ENCODE peak calls at places on chromosomes 13 and 19, in five cellular contexts. J, E, F, T and U are unnamed samples. For H3K27me3, the result is how much of the 10 kb centered on the place peaks cover.

GRCh38 chr19:41951686-41952172 is 7.4 kb downstream of the RABAC1 start:
- DNase-seq in F (peak), E (peak), T (peak), J (peak), U (peak)

GRCh38 chr19:35497406-35497805 is 7.1 kb upstream of the KRTDAP start:
- DNase-seq in F (no peak), J (no peak), T (no peak), E (no peak), U (no peak)

GRCh38 chr19:6042776-6043726 is 65.1 kb upstream of the RANBP3 start:
- DNase-seq in T (no peak), F (no peak), J (no peak), E (no peak), U (no peak)

GRCh38 chr19:42052241-42052863 is 17.7 kb downstream of the GRIK5 start:
- DNase-seq in E (no peak), J (no peak), F (no peak), T (no peak), U (no peak)

GRCh38 chr13:99028890-99029289 is 51.0 kb upstream of the DOCK9 start:
- DNase-seq in F (no peak), E (no peak), T (no peak), J (no peak), U (no peak)

GRCh38 chr19:3361384-3362216 is 4.8 kb upstream of the NFIC start:
- DNase-seq in T (no peak), E (no peak), F (no peak), J (no peak), U (no peak)

GRCh38 chr19:35205733-35206323 is 22.7 kb downstream of the FAM187B start:
- DNase-seq in E (no peak), T (no peak), J (no peak), F (no peak), U (no peak)

GRCh38 chr13:50909605-50910482 is at the start of gene RNASEH2B:
- DNase-seq in E (peak), T (peak), J (peak), F (no peak), U (peak)

GRCh38 chr13:37143901-37144300 is 38.4 kb upstream of the CSNK1A1L start:
- DNase-seq in T (no peak), J (no peak), E (no peak), F (no peak), U (no peak)

GRCh38 chr13:28320884-28321574 is 173.9 kb downstream of the FLT1 start:
- DNase-seq in E (no peak), J (no peak), F (no peak), T (no peak), U (no peak)

GRCh38 chr19:42433503-42434260 is 6.5 kb upstream of the LIPE start:
- DNase-seq in F (no peak), J (peak), E (peak), T (peak), U (peak)

GRCh38 chr19:35619290-35619923 is 6.9 kb downstream of the HAUS5 start:
- DNase-seq in J (no peak), F (no peak), E (no peak), T (no peak), U (no peak)

GRCh38 chr13:112764864-112765561 is 75.2 kb downstream of the ATP11A start:
- DNase-seq in J (no peak), T (no peak), E (no peak), F (no peak), U (peak)

GRCh38 chr13:51618626-51619025 is 34.4 kb downstream of the WDFY2 start:
- DNase-seq in F (no peak), T (no peak), E (peak), J (no peak), U (no peak)

GRCh38 chr19:35404879-35405622 is 34.2 kb downstream of the GPR42 start:
- DNase-seq in T (no peak), E (peak), F (peak), J (peak), U (no peak)

GRCh38 chr19:44282846-44283245 is 22.0 kb downstream of the ZNF235 start:
- DNase-seq in E (no peak), F (no peak), J (no peak), T (no peak), U (no peak)

GRCh38 chr13:111398196-111398595 is 77.8 kb downstream of the TEX29 start:
- DNase-seq in J (no peak), T (peak), F (no peak), E (no peak), U (no peak)

GRCh38 chr13:31346891-31347290 is 147.1 kb downstream of the B3GLCT start:
- DNase-seq in F (no peak), E (no peak), J (no peak), T (no peak), U (no peak)

GRCh38 chr19:43784981-43785808 is 4.4 kb upstream of the KCNN4 start:
- DNase-seq in E (peak), F (no peak), T (no peak), J (peak), U (peak)

GRCh38 chr13:64154514-64154913 is 2738.9 kb upstream of the PCDH20 start:
- DNase-seq in J (no peak), E (peak), F (no peak), T (no peak), U (no peak)

GRCh38 chr13:110377178-110378175 is 70.4 kb downstream of the COL4A2 start:
- DNase-seq in E (no peak), J (no peak), F (no peak), T (no peak), U (no peak)

GRCh38 chr13:27001705-27002104 is 169.9 kb downstream of the USP12 start:
- DNase-seq in F (no peak), T (no peak), J (no peak), E (no peak), U (peak)

GRCh38 chr13:23268441-23268840 is 87.7 kb downstream of the SGCG start:
- DNase-seq in E (no peak), F (no peak), J (no peak), T (no peak), U (no peak)

GRCh38 chr19:46376241-46377153 is 29.6 kb downstream of the PPP5C start:
- DNase-seq in F (no peak), J (no peak), E (no peak), T (no peak), U (peak)
- H3K27me3 ChIP-seq in F (under half), J (under half), E (under half), T (under half), U (under half)

DNA sequence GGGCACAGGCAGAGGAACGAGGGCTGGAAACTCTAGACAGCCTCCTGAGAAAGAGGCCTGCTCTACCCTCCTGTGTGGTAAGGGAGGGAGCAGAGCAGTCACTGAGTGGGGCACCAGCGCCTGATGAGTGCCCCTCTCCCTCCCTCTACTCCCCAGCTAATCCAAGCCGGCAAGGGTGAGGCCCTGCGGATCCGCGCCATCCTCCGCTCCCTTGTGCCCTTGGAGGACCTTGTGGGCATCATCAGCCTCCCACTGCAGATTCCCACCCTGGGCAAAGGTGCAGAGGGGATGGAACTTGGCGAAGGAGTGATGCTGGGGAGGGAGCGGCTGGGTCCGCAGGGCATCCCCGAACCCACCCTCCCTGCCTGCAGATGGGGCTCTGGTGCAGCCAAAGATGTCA is 67.0 kb downstream of the RYR1 start:
- DNase-seq in T (no peak), F (no peak), J (no peak), E (no peak), U (no peak)
- TF ChIP-seq CTCF in T (no peak), F (no peak), J (no peak), E (no peak), U (no peak)

GRCh38 chr19:18428173-18428836 is 9.1 kb downstream of the SSBP4 start:
- DNase-seq in T (no peak), J (no peak), E (no peak), F (no peak), U (no peak)
- H3K27ac ChIP-seq in T (peak), J (no peak), E (no peak), F (no peak), U (peak)

GRCh38 chr19:1505012-1505411 is 7.8 kb downstream of the ADAMTSL5 start:
- DNase-seq in J (no peak), T (no peak), F (no peak), E (no peak), U (no peak)
- H3K27me3 ChIP-seq in J (under half), T (under half), F (under half), E (under half), U (under half)

DNA sequence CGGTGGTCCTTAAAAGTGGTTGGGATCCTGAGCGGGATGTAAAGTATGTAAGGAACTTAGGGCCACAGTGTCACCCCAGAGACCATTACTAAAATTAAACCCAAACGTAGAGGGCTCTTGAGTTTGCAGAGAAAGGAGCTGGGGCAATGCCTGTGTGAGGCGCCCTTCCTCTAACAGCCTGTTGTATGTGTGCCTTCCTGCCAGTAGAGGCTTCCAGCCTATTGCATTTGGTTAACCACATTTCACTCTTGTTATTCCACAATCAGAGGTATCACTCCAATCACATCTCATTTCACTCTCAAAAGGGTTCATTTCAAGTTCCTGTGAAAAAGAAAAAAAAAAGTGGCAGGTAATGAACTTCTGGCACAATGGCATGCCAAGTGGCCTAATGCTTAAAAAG is 29.4 kb downstream of the DIAPH3 start:
- DNase-seq in T (no peak), F (no peak), J (no peak), E (peak), U (no peak)
- TF ChIP-seq CTCF in T (peak), F (peak), J (no peak), E (peak), U (no peak)

GRCh38 chr19:4570916-4571304 is 11.4 kb upstream of the SEMA6B start:
- DNase-seq in J (no peak), E (no peak), T (no peak), F (no peak), U (no peak)

GRCh38 chr19:4566402-4567051 is 7.0 kb upstream of the SEMA6B start:
- DNase-seq in F (no peak), T (no peak), E (no peak), J (no peak), U (no peak)

GRCh38 chr19:4570423-4570822 is 10.9 kb upstream of the SEMA6B start:
- DNase-seq in E (no peak), F (no peak), T (no peak), J (no peak), U (no peak)

GRCh38 chr19:4567584-4568071 is 8.1 kb upstream of the SEMA6B start:
- DNase-seq in J (peak), F (no peak), E (peak), T (no peak), U (peak)

DNA sequence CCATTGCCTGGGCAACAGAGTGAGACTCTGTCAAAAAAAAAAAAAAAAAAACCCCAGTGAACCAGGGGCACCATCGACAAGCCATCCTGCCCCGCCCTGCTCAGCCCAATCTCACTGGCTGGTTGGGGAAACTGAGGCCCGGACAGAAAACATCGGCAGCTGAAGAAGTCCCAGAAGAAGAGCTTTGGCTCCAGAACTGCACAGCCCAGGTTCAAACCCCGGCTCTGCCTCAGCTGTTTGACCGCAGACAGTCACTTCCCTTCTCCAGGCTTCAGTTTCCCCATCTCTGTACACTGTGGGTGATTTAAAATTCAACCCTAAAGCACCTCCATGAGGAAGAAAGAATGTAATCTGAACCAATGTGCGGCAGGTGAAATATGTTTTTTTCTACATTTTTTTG is 9.4 kb upstream of the SEMA6B start:
- DNase-seq in T (no peak), F (no peak), J (no peak), E (no peak), U (no peak)
- H3K27ac ChIP-seq in T (no peak), F (no peak), J (no peak), E (no peak), U (peak)

GRCh38 chr19:49431330-49431749 is 6.2 kb downstream of the GFY start:
- DNase-seq in J (no peak), T (no peak), F (no peak), E (no peak), U (no peak)

GRCh38 chr19:49428547-49429451 is 3.6 kb downstream of the GFY start:
- DNase-seq in F (no peak), T (no peak), E (no peak), J (no peak), U (no peak)

GRCh38 chr19:49432141-49433073 is 7.2 kb downstream of the GFY start:
- DNase-seq in T (no peak), E (no peak), F (no peak), J (no peak), U (no peak)

GRCh38 chr19:49430172-49430677 is 5.0 kb downstream of the GFY start:
- DNase-seq in F (no peak), J (no peak), T (no peak), E (no peak), U (peak)

GRCh38 chr19:49430678-49431329 is 5.6 kb downstream of the GFY start:
- DNase-seq in T (no peak), J (no peak), F (no peak), E (no peak), U (peak)
- H3K27me3 ChIP-seq in T (under half), J (under half), F (half or more), E (half or more), U (half or more)

GRCh38 chr19:7692417-7693088 is 9.4 kb downstream of the FCER2 start:
- DNase-seq in F (no peak), T (no peak), E (no peak), J (no peak), U (no peak)

GRCh38 chr19:7694499-7694898 is 7.4 kb downstream of the FCER2 start:
- DNase-seq in J (no peak), F (no peak), T (no peak), E (no peak), U (no peak)

GRCh38 chr19:7690779-7691258 is 10.2 kb downstream of the TRAPPC5 start:
- DNase-seq in J (no peak), F (no peak), E (no peak), T (no peak), U (no peak)

GRCh38 chr19:7689165-7689564 is 8.5 kb downstream of the TRAPPC5 start:
- DNase-seq in E (no peak), J (no peak), T (no peak), F (no peak), U (peak)

GRCh38 chr19:7691497-7691896 is 10.4 kb downstream of the FCER2 start:
- DNase-seq in E (no peak), F (no peak), T (no peak), J (no peak), U (no peak)
- TF ChIP-seq CTCF in E (no peak), F (no peak), T (no peak), J (no peak), U (no peak)

DNA sequence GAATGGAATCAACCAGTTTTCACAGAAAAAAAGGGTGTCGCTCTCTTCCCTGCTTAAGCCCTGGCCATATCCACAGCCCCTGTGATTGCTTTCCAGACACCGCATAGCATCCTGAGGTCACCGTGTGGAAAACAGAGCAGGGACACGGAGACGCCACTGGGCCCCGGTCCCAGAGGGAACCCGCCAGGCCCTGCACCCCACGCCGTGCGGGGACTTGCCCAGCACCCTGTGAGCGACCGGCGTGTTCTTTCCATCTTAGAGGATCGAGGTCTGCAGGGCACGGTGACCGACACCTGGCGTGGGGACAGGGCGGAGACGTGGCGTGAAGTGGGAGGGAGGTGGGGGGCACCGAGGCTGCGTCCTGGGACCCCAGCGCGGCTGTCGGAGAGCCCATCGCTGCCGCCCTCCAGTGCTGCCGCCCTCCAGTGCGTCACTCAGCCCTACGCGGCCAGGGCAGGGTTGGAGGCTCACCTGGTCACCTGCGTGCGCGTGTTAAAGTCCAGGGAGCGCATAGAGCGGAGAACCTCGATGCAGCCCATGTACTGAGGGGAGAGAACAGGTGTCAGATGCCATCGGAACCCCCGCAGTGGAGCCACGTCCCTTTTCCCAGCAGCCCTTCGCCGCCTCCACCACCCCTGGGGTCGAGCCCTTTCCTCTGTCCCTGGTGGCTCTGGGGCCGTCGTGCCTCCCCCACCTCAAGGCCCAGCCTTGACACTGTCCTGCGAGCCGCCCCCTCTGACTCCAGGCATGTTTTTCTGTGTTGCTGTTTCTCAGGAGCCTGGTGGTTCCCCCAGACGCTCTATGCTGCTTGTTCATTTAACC is 20.2 kb downstream of the SHC2 start:
- DNase-seq in F (no peak), T (no peak), E (no peak), J (no peak), U (peak)
- H3K27ac ChIP-seq in F (no peak), T (no peak), E (no peak), J (no peak), U (no peak)